ENCODE peak calls at places on chromosome 7, in four cellular contexts. N is NCI-H2081; A is activated CD8-positive, alpha-beta memory T cell treated with anti-CD3 and anti-CD28 coated beads for 4 hours; L is GM12865. W is an unnamed sample.

GRCh38 chr7:74023037-74023436 is 4.9 kb upstream of the ELN start:
- DNase-seq in L (no peak), A (no peak), N (no peak), W (peak; percentile 20)

GRCh38 chr7:111255576-111255975 is 164.6 kb downstream of the LRRN3 start:
- DNase-seq in A (no peak), L (no peak), N (no peak), W (peak; percentile 37)

GRCh38 chr7:127927339-127927679 is 103.9 kb downstream of the LRRC4 start:
- DNase-seq in A (no peak), N (no peak), L (no peak), W (peak; percentile 75)

GRCh38 chr7:2632717-2633537 is 1.1 kb downstream of the TTYH3 start:
- DNase-seq in N (peak; percentile 88), A (no peak), L (peak; percentile 33), W (peak; percentile 76)

GRCh38 chr7:963236-964078 is 9.0 kb upstream of the ADAP1 start:
- DNase-seq in L (no peak), N (peak; percentile 53), A (no peak), W (no peak)

GRCh38 chr7:47636693-47637175 is 54.8 kb upstream of the TNS3 start:
- DNase-seq in A (no peak), L (no peak), N (no peak), W (no peak)

GRCh38 chr7:23334482-23335056 is 35.4 kb downstream of the MALSU1 start:
- DNase-seq in N (peak; percentile 62), L (no peak), A (no peak), W (peak; percentile 95)

GRCh38 chr7:158185653-158186052 is 402.0 kb downstream of the PTPRN2 start:
- DNase-seq in A (no peak), N (no peak), L (no peak), W (no peak)

GRCh38 chr7:64978497-64979203 is 12.2 kb downstream of the ZNF117 start:
- DNase-seq in L (no peak), N (no peak), A (no peak), W (peak; percentile 11)

GRCh38 chr7:34612671-34613070 is 45.3 kb upstream of the NPSR1 start:
- DNase-seq in N (no peak), A (no peak), L (no peak), W (peak; percentile 86)

GRCh38 chr7:36658603-36659516 is 65.4 kb downstream of the AOAH start:
- DNase-seq in N (peak; percentile 48), A (no peak), L (no peak), W (peak; percentile 97)

GRCh38 chr7:95011156-95011928 is 103.9 kb downstream of the PPP1R9A start:
- DNase-seq in N (no peak), A (no peak), L (no peak), W (peak; percentile 71)

GRCh38 chr7:67625257-67625713 is 628.7 kb downstream of the TYW1 start:
- DNase-seq in L (peak; percentile 41), N (peak; percentile 77), A (no peak), W (peak; percentile 3)

GRCh38 chr7:90396420-90396819 is 6.8 kb upstream of the CLDN12 start:
- DNase-seq in A (no peak), N (no peak), L (no peak), W (no peak)

GRCh38 chr7:70032673-70033072 is 434.4 kb downstream of the AUTS2 start:
- DNase-seq in A (no peak), L (no peak), N (peak; percentile 30), W (no peak)

GRCh38 chr7:18402488-18403183 is 92.9 kb upstream of the HDAC9 start:
- DNase-seq in A (no peak), L (no peak), N (peak; percentile 73), W (peak; percentile 81)

GRCh38 chr7:157862731-157863130 is 525.9 kb downstream of the DNAJB6 start:
- DNase-seq in A (no peak), N (no peak), L (no peak), W (no peak)

GRCh38 chr7:98294798-98295382 is 13.4 kb downstream of the BRI3 start:
- DNase-seq in A (no peak), L (peak; percentile 65), N (peak; percentile 88), W (no peak)

GRCh38 chr7:5541087-5541992 is 117.7 kb upstream of the TNRC18 start:
- DNase-seq in L (peak; percentile 84), N (no peak), A (no peak), W (no peak)

GRCh38 chr7:121544726-121545125 is 148.6 kb upstream of the FAM3C start:
- DNase-seq in A (no peak), N (no peak), L (peak; percentile 66), W (peak; percentile 98)

GRCh38 chr7:38728145-38728544 is 97.0 kb upstream of the AMPH start:
- DNase-seq in A (no peak), N (no peak), L (no peak), W (peak; percentile 5)